ENCODE peak calls at places on chromosomes 11 and 22, in six cellular contexts. Y is HepG2, G is GM12878, S is H1, E is HCT116, F is endothelial cell of umbilical vein. N is an unnamed sample.

GRCh38 chr11:122809861-122810260 is 28.4 kb upstream of the CRTAM start:
- DNase-seq in F (no peak), S (no peak), Y (no peak), E (no peak), G (no peak), N (no peak)

GRCh38 chr11:75277991-75278790 is 37.6 kb downstream of the TPBGL start:
- DNase-seq in E (no peak), F (no peak), G (no peak), Y (no peak), S (no peak), N (no peak)

GRCh38 chr11:75204685-75205667 is 35.6 kb upstream of the TPBGL start:
- DNase-seq in Y (peak), S (peak), E (peak), F (peak), G (peak), N (peak)

GRCh38 chr22:19096555-19096954 is 25.7 kb downstream of the DGCR2 start:
- DNase-seq in S (no peak), G (no peak), F (no peak), E (no peak), Y (no peak), N (no peak)

GRCh38 chr22:33357894-33358440 is 299.8 kb upstream of the SYN3 start:
- DNase-seq in S (no peak), G (no peak), F (no peak), Y (no peak), E (no peak), N (no peak)

GRCh38 chr11:1263036-1263435 is 40.2 kb downstream of the MUC5B start:
- DNase-seq in E (no peak), F (no peak), G (no peak), Y (peak), S (no peak), N (no peak)

GRCh38 chr11:110470716-110471115 is 41.0 kb downstream of the FDX1 start:
- DNase-seq in G (no peak), F (no peak), E (no peak), Y (no peak), S (no peak), N (no peak)

GRCh38 chr11:131845255-131845654 is 474.8 kb downstream of the NTM start:
- DNase-seq in Y (no peak), E (no peak), F (no peak), G (no peak), S (peak), N (no peak)

GRCh38 chr11:62954478-62954877 is 30.3 kb downstream of the SLC22A6 start:
- DNase-seq in Y (no peak), E (no peak), G (no peak), S (no peak), F (no peak), N (no peak)

GRCh38 chr11:7936615-7937014 is 4.9 kb downstream of the OR10A3 start:
- DNase-seq in G (no peak), F (no peak), S (no peak), Y (no peak), E (no peak), N (no peak)

GRCh38 chr11:64774144-64774543 is 4.2 kb downstream of the SF1 start:
- DNase-seq in E (no peak), G (no peak), Y (no peak), S (no peak), F (no peak), N (no peak)

GRCh38 chr11:9703280-9703679 is 39.4 kb downstream of the SWAP70 start:
- DNase-seq in F (peak), S (no peak), Y (no peak), G (no peak), E (no peak), N (no peak)

GRCh38 chr11:123718075-123718868 is 23.2 kb downstream of the ZNF202 start:
- DNase-seq in E (no peak), S (no peak), G (no peak), F (no peak), Y (no peak), N (no peak)

GRCh38 chr22:35958334-35958733 is 70.3 kb downstream of the RBFOX2 start:
- DNase-seq in Y (no peak), S (no peak), F (no peak), G (no peak), E (no peak), N (no peak)

GRCh38 chr11:13869404-13869886 is 93.1 kb upstream of the SPON1 start:
- DNase-seq in E (no peak), Y (no peak), S (no peak), G (no peak), F (no peak), N (no peak)

GRCh38 chr11:18322818-18323570 is 627 bp downstream of the GTF2H1 start:
- DNase-seq in Y (no peak), G (no peak), S (no peak), F (no peak), E (no peak), N (no peak)

GRCh38 chr11:41307371-41308080 is 151.9 kb downstream of the LRRC4C start:
- DNase-seq in E (no peak), G (no peak), Y (no peak), S (no peak), F (no peak), N (no peak)

GRCh38 chr22:45336971-45337431 is 27.3 kb downstream of the FAM118A start:
- DNase-seq in E (no peak), F (peak), Y (no peak), G (no peak), S (no peak), N (no peak)

GRCh38 chr11:77299528-77299993 is 1.9 kb downstream of the GDPD4 start:
- DNase-seq in G (no peak), F (no peak), S (no peak), Y (peak), E (peak), N (no peak)

DNA sequence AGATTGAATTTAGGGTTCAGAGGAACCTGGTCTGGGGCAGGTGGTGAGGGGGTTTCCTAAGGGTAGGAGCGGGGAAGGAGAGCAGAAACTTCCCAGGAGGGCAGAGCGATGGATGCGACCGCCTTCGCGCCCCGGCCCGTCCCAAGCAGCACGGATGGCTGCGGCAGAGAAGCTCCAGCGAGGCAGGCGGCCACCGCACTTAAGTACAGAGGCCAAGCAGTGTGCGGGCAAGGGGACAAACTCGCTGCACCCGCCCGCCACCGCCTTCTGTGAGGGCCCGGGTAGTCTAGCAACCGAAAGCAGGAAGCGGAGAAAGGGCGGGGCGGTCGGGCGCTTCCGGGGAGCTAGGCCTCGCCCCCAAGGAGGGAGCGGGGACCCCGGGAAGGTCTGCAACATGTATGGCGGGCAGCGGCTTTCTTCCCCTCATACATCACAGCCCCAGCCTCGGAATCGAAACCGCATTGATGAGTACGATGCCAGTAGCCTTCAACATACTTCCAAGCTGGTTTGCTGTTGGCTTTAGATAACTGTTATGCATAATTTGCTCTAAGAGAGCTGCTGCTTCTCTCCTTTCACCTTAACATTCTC is at the start of gene AGBL2:
- DNase-seq in F (peak), S (peak), E (no peak), Y (peak), G (peak), N (no peak)
- TF ChIP-seq POLR2AphosphoS5 in F (peak), S (peak), E (no peak), Y (peak), G (peak), N (peak)

GRCh38 chr11:101346591-101346990 is 217.0 kb upstream of the PGR start:
- DNase-seq in F (no peak), S (no peak), E (no peak), G (no peak), Y (no peak), N (peak)
- H3K9ac ChIP-seq in F (no peak), S (no peak), E (no peak), G (no peak), Y (no peak), N (no peak)

GRCh38 chr11:73660497-73661034 is 14.2 kb downstream of the PLEKHB1 start:
- DNase-seq in Y (no peak), G (no peak), F (no peak), S (no peak), E (no peak), N (no peak)

GRCh38 chr11:73663604-73664495 is 17.5 kb downstream of the PLEKHB1 start:
- DNase-seq in F (no peak), E (no peak), G (no peak), Y (no peak), S (no peak), N (no peak)

GRCh38 chr11:73662445-73663157 is 16.2 kb downstream of the PLEKHB1 start:
- DNase-seq in E (no peak), F (no peak), G (no peak), S (no peak), Y (no peak), N (no peak)

GRCh38 chr11:73659961-73660360 is 13.6 kb downstream of the PLEKHB1 start:
- DNase-seq in S (no peak), Y (no peak), F (no peak), E (no peak), G (no peak), N (no peak)

GRCh38 chr11:73661035-73661628 is 14.8 kb downstream of the PLEKHB1 start:
- DNase-seq in S (peak), G (peak), Y (no peak), E (peak), F (peak), N (no peak)
- TF ChIP-seq POLR2AphosphoS5 in S (peak), G (no peak), Y (no peak), E (no peak), F (peak), N (no peak)

GRCh38 chr11:61333638-61334433 is 808 bp downstream of the TKFC start:
- DNase-seq in G (no peak), Y (no peak), F (no peak), S (no peak), E (no peak), N (no peak)

GRCh38 chr11:61334434-61335354 is 1.7 kb downstream of the TKFC start:
- DNase-seq in S (no peak), E (no peak), F (no peak), Y (peak), G (no peak), N (no peak)

GRCh38 chr11:61332823-61333637 is at the start of the genes DDB1 and TKFC:
- DNase-seq in S (peak), G (peak), E (peak), Y (peak), F (peak), N (peak)

GRCh38 chr11:61336171-61336935 is 3.3 kb downstream of the TKFC start:
- DNase-seq in S (peak), G (peak), E (peak), F (peak), Y (peak), N (no peak)

GRCh38 chr11:61335355-61335710 is 2.3 kb downstream of the TKFC start:
- DNase-seq in Y (no peak), E (no peak), G (no peak), S (no peak), F (no peak), N (no peak)
- H3K9ac ChIP-seq in Y (peak), E (peak), G (no peak), S (no peak), F (no peak), N (no peak)

DNA sequence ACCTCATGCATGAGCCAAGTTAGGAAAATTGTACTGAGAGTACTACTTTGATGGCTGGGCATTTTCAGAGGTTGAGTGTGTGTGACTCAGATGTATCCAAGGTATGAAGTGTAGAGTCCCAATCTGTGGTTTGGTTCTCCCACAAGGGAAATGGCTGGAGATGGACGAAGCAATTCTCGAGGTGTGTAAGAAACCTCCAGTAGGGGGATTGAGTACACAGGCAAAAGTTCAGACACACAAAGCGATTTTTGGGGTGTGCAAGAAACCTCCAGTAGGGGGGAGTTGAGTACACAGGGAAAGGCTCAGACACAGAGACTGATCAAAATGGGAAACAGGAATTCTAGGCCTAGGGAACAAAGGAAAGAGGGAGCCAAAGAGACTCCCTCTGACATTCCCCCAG is 1536.3 kb downstream of the FAM181B start:
- DNase-seq in E (no peak), S (no peak), Y (no peak), G (no peak), F (no peak), N (no peak)
- TF ChIP-seq POLR2AphosphoS5 in E (no peak), S (no peak), Y (no peak), G (no peak), F (no peak), N (no peak)